ENCODE peak calls at places on chromosomes 11 and 22, in five cellular contexts. E is heart left ventricle; R is CD8-positive, alpha-beta memory T cell; X is stomach; S is right cardiac atrium. O is an unnamed sample.

GRCh38 chr11:66100272-66101037 is 30.4 kb downstream of the PACS1 start:
- DNase-seq in E (peak; percentile 78), X (peak; percentile 82), S (peak; percentile 86), R (peak; percentile 51), O (peak; percentile 64)

GRCh38 chr11:118908931-118909618 is 16.7 kb downstream of the BCL9L start:
- DNase-seq in E (peak; percentile 89), X (peak; percentile 72), R (no peak), S (peak; percentile 93), O (peak; percentile 71)

GRCh38 chr11:103170865-103171264 is 61.6 kb downstream of the DYNC2H1 start:
- DNase-seq in E (no peak), R (no peak), X (no peak), S (no peak), O (no peak)

GRCh38 chr11:91219501-91219900 is 996.7 kb upstream of the CHORDC1 start:
- DNase-seq in S (no peak), X (no peak), R (no peak), E (no peak), O (no peak)

GRCh38 chr11:57800444-57801184 is 39.0 kb downstream of the CTNND1 start:
- DNase-seq in R (no peak), X (no peak), S (no peak), E (no peak), O (no peak)

GRCh38 chr11:102513869-102514268 is 16.7 kb downstream of the MMP7 start:
- DNase-seq in E (no peak), R (no peak), S (no peak), X (no peak), O (peak; percentile 70)

GRCh38 chr11:18865951-18866350 is 73.3 kb downstream of the MRGPRX1 start:
- DNase-seq in R (no peak), X (no peak), S (no peak), E (no peak), O (no peak)

GRCh38 chr11:6926208-6927029 is at the start of gene ZNF215:
- DNase-seq in S (peak; percentile 92), X (peak; percentile 56), E (peak; percentile 54), R (no peak), O (peak; percentile 89)

GRCh38 chr22:47783433-47784366 is 1021.2 kb downstream of the TBC1D22A start:
- DNase-seq in E (no peak), X (no peak), R (no peak), S (no peak), O (no peak)

GRCh38 chr11:28026634-28027290 is 81.2 kb downstream of the KIF18A start:
- DNase-seq in R (no peak), S (no peak), E (no peak), X (no peak), O (no peak)

GRCh38 chr22:26845016-26845728 is 187.8 kb downstream of the MIAT start:
- DNase-seq in X (no peak), S (no peak), R (no peak), E (no peak), O (no peak)

GRCh38 chr22:37521236-37521739 is 2.1 kb upstream of the CARD10 start:
- DNase-seq in R (no peak), X (no peak), S (no peak), E (no peak), O (peak; percentile 64)

GRCh38 chr11:93013646-93014045 is 44.2 kb downstream of the MTNR1B start:
- DNase-seq in E (no peak), S (no peak), X (no peak), R (no peak), O (no peak)

GRCh38 chr22:36350751-36351594 is 36.8 kb downstream of the MYH9 start:
- DNase-seq in E (no peak), S (peak; percentile 72), X (no peak), R (no peak), O (no peak)

GRCh38 chr22:31972180-31972579 is 27.8 kb downstream of the YWHAH start:
- DNase-seq in R (no peak), S (no peak), E (no peak), X (no peak), O (peak; percentile 28)

GRCh38 chr22:37222440-37222971 is 10.2 kb upstream of the SSTR3 start:
- DNase-seq in X (no peak), S (no peak), E (no peak), R (peak; percentile 37), O (peak; percentile 28)

GRCh38 chr11:108498046-108498815 is at the start of gene POGLUT3:
- DNase-seq in R (peak; percentile 25), X (peak; percentile 61), E (peak; percentile 62), S (peak; percentile 88), O (peak; percentile 64)

GRCh38 chr11:73306069-73306468 is 2.0 kb upstream of the ARHGEF17 start:
- DNase-seq in S (no peak), X (no peak), R (no peak), E (no peak), O (no peak)

GRCh38 chr11:8577791-8578581 is 16.0 kb downstream of the STK33 start:
- DNase-seq in R (no peak), X (no peak), S (no peak), E (no peak), O (no peak)

GRCh38 chr22:29626497-29627195 is 23.2 kb downstream of the NF2 start:
- DNase-seq in R (no peak), E (no peak), S (no peak), X (no peak), O (no peak)

GRCh38 chr22:28846994-28847393 is 36.4 kb upstream of the ZNRF3 start:
- DNase-seq in E (no peak), R (no peak), S (no peak), X (no peak), O (no peak)

GRCh38 chr11:34928960-34929680 is 12.7 kb downstream of the PDHX start:
- DNase-seq in X (no peak), R (no peak), E (no peak), S (no peak), O (no peak)

GRCh38 chr11:128610765-128611617 is 23.6 kb upstream of the ETS1 start:
- DNase-seq in X (no peak), R (peak; percentile 34), E (no peak), S (no peak), O (peak; percentile 77)

GRCh38 chr11:63913866-63914830 is 2.8 kb downstream of the RCOR2 start:
- DNase-seq in X (no peak), R (no peak), E (no peak), S (no peak), O (no peak)

GRCh38 chr22:50528682-50529415 is 963 bp downstream of the TYMP start:
- DNase-seq in E (no peak), R (no peak), S (peak; percentile 56), X (no peak), O (peak; percentile 26)

GRCh38 chr22:37162221-37163095 is 12.7 kb upstream of the IL2RB start:
- DNase-seq in S (no peak), X (no peak), E (no peak), R (peak; percentile 60), O (peak; percentile 49)

GRCh38 chr11:109077340-109077927 is 344.6 kb upstream of the C11orf87 start:
- DNase-seq in X (no peak), S (no peak), E (no peak), R (no peak), O (no peak)

GRCh38 chr11:6568191-6568918 is 35.1 kb downstream of the RRP8 start:
- DNase-seq in R (no peak), X (peak; percentile 66), S (peak; percentile 77), E (peak; percentile 55), O (no peak)

GRCh38 chr11:128428876-128429416 is 158.4 kb downstream of the ETS1 start:
- DNase-seq in S (no peak), E (no peak), R (no peak), X (no peak), O (no peak)

GRCh38 chr11:67662142-67662805 is 11.7 kb upstream of the ACY3 start:
- DNase-seq in R (no peak), X (no peak), E (no peak), S (no peak), O (no peak)

GRCh38 chr11:16605440-16605970 is 132.9 kb upstream of the C11orf58 start:
- DNase-seq in X (peak; percentile 25), S (peak; percentile 72), E (peak; percentile 39), R (no peak), O (peak; percentile 22)

GRCh38 chr11:16605971-16606783 is 132.3 kb upstream of the C11orf58 start:
- DNase-seq in X (peak; percentile 91), R (peak; percentile 47), E (peak; percentile 92), S (peak; percentile 96), O (peak; percentile 92)

GRCh38 chr11:16603245-16603644 is 135.2 kb upstream of the C11orf58 start:
- DNase-seq in E (no peak), S (peak; percentile 67), X (no peak), R (no peak), O (no peak)

GRCh38 chr11:16604784-16605439 is 133.5 kb upstream of the C11orf58 start:
- DNase-seq in R (no peak), E (peak; percentile 38), X (peak; percentile 54), S (peak; percentile 85), O (peak; percentile 59)

DNA sequence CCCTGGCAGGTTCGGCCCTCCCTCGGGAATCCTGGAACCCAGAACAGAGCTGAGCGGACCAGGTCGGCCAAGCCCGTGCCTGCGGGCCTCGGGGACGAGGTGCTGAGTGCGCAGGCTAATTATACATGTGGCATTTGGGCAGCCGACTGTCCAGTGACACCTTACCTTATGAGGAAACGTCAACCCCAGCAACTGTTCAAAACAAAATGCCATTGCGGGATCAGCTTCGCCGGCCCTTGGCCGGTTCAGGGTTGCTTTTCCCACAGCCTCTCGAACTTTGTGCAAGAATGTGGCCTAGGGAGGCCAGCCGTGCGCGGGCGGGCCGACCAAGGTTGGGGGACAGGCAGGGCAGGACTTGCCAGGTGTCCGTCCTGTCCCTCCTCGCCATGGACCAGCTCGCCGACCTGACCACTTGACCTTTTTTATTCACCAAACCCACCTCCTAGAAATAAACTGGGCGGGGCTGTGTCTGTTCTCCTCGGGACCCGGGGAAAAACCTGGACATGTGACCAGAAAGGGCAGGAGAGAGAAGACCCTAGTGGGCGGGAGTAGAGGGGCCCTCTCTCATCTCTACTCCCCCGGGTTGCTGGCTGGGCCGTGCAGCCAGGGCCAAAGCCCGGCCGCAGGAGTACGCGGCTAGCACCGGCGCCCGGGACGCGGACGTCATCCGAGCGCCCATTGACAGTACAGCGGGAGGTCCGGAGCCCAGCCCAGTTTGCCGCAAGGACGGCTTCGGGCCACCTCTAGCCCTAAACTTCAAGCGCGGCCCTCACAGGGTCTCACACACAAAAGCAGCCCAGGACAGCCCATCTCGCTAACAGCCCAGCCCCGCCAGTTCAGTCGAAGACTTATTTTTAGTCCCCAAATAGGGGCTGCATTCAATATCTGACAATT is 134.3 kb upstream of the C11orf58 start:
- DNase-seq in S (peak; percentile 88), R (no peak), E (peak; percentile 74), X (peak; percentile 35), O (peak; percentile 46)
- H3K27me3 ChIP-seq in S (no peaks in the 10 kb centered on the region), R (peaks cover 50% of the 10 kb centered on the region), E (no peaks in the 10 kb centered on the region), X (peaks cover 64% of the 10 kb centered on the region), O (peaks cover 93% of the 10 kb centered on the region)

DNA sequence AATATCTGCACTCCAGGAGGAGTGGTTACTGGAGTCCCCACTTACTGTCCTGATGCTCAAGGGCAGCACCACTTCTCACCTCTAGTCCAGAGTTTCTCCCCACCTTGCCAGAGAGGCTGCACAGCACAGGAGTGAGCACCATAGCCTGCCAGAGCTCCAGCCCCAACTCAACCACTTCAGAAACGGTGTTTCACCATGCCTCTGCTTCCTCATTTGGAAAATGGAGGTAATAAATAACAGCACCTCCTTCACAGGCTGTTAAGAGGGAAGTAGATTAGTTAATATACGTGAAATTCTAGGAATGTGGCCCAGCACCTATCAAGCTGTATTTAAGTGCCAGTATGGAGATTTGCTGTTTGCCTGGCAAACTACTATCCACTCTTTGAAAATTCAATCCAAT is 63.0 kb downstream of the GALNT18 start:
- DNase-seq in S (no peak), X (no peak), E (no peak), R (no peak), O (no peak)
- H3K27me3 ChIP-seq in S (no peaks in the 10 kb centered on the region), X (peaks cover 6% of the 10 kb centered on the region), E (no peaks in the 10 kb centered on the region), R (no peaks in the 10 kb centered on the region), O (no peaks in the 10 kb centered on the region)

GRCh38 chr11:76266269-76266668 is 60.0 kb upstream of the WNT11 start:
- DNase-seq in X (no peak), S (no peak), E (no peak), R (no peak), O (no peak)
- H3K27me3 ChIP-seq in X (no peaks in the 10 kb centered on the region), S (no peaks in the 10 kb centered on the region), E (no peaks in the 10 kb centered on the region), R (no peaks in the 10 kb centered on the region), O (no peaks in the 10 kb centered on the region)

GRCh38 chr11:96303067-96303466 is 39.9 kb downstream of the MAML2 start:
- DNase-seq in S (no peak), E (no peak), X (no peak), R (no peak), O (no peak)
- H3K27me3 ChIP-seq in S (no peaks in the 10 kb centered on the region), E (no peaks in the 10 kb centered on the region), X (no peaks in the 10 kb centered on the region), R (no peaks in the 10 kb centered on the region), O (no peaks in the 10 kb centered on the region)